ENCODE peak calls at places on chromosomes 5 and 9, in four cellular contexts. R, X, H and I are unnamed samples.

GRCh38 chr5:151191661-151192060 is 32.2 kb downstream of the CCDC69 start:
- DNase-seq in H (no peak), R (no peak), X (no peak), I (no peak)

GRCh38 chr5:54360089-54360488 is 49.7 kb upstream of the ARL15 start:
- DNase-seq in R (no peak), X (no peak), H (no peak), I (no peak)

GRCh38 chr5:1753490-1753889 is 46.1 kb downstream of the MRPL36 start:
- DNase-seq in H (peak; percentile 12), R (no peak), X (no peak), I (no peak)

GRCh38 chr5:139138790-139139189 is 59.4 kb downstream of the SIL1 start:
- DNase-seq in X (no peak), H (peak; percentile 75), R (no peak), I (no peak)

GRCh38 chr5:31911291-31912265 is 262.5 kb downstream of the GOLPH3 start:
- DNase-seq in H (no peak), X (no peak), R (no peak), I (no peak)

GRCh38 chr9:124741681-124742080 is 29.4 kb downstream of the NR6A1 start:
- DNase-seq in R (no peak), X (no peak), H (no peak), I (no peak)

GRCh38 chr9:33140406-33141360 is 26.5 kb downstream of the B4GALT1 start:
- DNase-seq in H (peak; percentile 56), X (no peak), R (no peak), I (no peak)

GRCh38 chr9:133323991-133324703 is 11.8 kb downstream of the SURF6 start:
- DNase-seq in R (no peak), H (peak; percentile 30), X (no peak), I (no peak)

GRCh38 chr5:89211836-89212235 is 328.9 kb upstream of the MEF2C start:
- DNase-seq in R (no peak), X (no peak), H (no peak), I (no peak)

GRCh38 chr5:138138949-138139775 is at the start of gene NME5:
- DNase-seq in H (peak; percentile 72), R (peak; percentile 63), X (peak; percentile 30), I (no peak)

GRCh38 chr5:106873558-106873957 is 797.2 kb downstream of the EFNA5 start:
- DNase-seq in H (no peak), X (no peak), R (peak; percentile 82), I (no peak)

GRCh38 chr5:145791866-145792265 is 43.3 kb downstream of the PRELID2 start:
- DNase-seq in H (no peak), R (no peak), X (no peak), I (no peak)

GRCh38 chr9:14056235-14056930 is 257.6 kb downstream of the NFIB start:
- DNase-seq in R (no peak), H (no peak), X (no peak), I (no peak)

GRCh38 chr9:132670816-132671371 is 630 bp downstream of the GTF3C4 start:
- DNase-seq in R (peak; percentile 24), H (peak; percentile 70), X (no peak), I (no peak)

GRCh38 chr5:51465165-51465564 is 81.9 kb downstream of the ISL1 start:
- DNase-seq in X (no peak), H (no peak), R (no peak), I (no peak)

GRCh38 chr5:68505917-68506860 is 290.6 kb downstream of the PIK3R1 start:
- DNase-seq in R (no peak), H (no peak), X (no peak), I (no peak)

GRCh38 chr9:133306242-133307194 is 29.5 kb downstream of the SURF6 start:
- DNase-seq in H (no peak), R (no peak), X (no peak), I (no peak)

GRCh38 chr5:126519637-126520592 is 75.1 kb downstream of the ALDH7A1 start:
- DNase-seq in R (peak; percentile 29), X (no peak), H (peak; percentile 87), I (peak; percentile 90)

GRCh38 chr5:12284604-12285003 is 380.4 kb upstream of the CTNND2 start:
- DNase-seq in R (no peak), X (no peak), H (no peak), I (no peak)

GRCh38 chr5:78838753-78839152 is 146.4 kb downstream of the ARSB start:
- DNase-seq in H (no peak), R (no peak), X (no peak), I (no peak)

GRCh38 chr5:3056901-3057300 is 305.4 kb upstream of the IRX2 start:
- DNase-seq in X (no peak), R (no peak), H (no peak), I (no peak)

GRCh38 chr5:56405536-56405935 is 172.4 kb upstream of the ANKRD55 start:
- DNase-seq in H (no peak), R (no peak), X (no peak), I (no peak)

GRCh38 chr9:137174722-137175293 is 3.0 kb upstream of the TMEM210 start:
- DNase-seq in H (no peak), X (no peak), R (no peak), I (no peak)

GRCh38 chr5:153895266-153895665 is 143.4 kb downstream of the FAM114A2 start:
- DNase-seq in H (no peak), R (no peak), X (no peak), I (no peak)

GRCh38 chr9:35691325-35691631 is 1.6 kb upstream of the TPM2 start:
- DNase-seq in H (no peak), R (no peak), X (no peak), I (no peak)

GRCh38 chr5:31962321-31962720 is 211.8 kb downstream of the GOLPH3 start:
- DNase-seq in H (no peak), X (no peak), R (no peak), I (no peak)

GRCh38 chr5:177455036-177455660 is 8.5 kb downstream of the PRR7 start:
- DNase-seq in H (peak; percentile 90), X (no peak), R (peak; percentile 93), I (no peak)
- TF ChIP-seq POLR2AphosphoS5 in H (no peak), X (no peak), R (peak; percentile 65), I (no peak)

GRCh38 chr5:77177576-77177975 is 32.9 kb upstream of the PDE8B start:
- DNase-seq in X (no peak), H (no peak), R (no peak), I (no peak)

GRCh38 chr5:77175235-77175634 is 35.2 kb upstream of the PDE8B start:
- DNase-seq in H (no peak), R (no peak), X (no peak), I (no peak)

GRCh38 chr5:77172713-77173328 is 37.7 kb upstream of the PDE8B start:
- DNase-seq in X (no peak), R (no peak), H (no peak), I (peak; percentile 58)

GRCh38 chr5:77176429-77176828 is 34.1 kb upstream of the PDE8B start:
- DNase-seq in R (no peak), X (no peak), H (no peak), I (no peak)

DNA sequence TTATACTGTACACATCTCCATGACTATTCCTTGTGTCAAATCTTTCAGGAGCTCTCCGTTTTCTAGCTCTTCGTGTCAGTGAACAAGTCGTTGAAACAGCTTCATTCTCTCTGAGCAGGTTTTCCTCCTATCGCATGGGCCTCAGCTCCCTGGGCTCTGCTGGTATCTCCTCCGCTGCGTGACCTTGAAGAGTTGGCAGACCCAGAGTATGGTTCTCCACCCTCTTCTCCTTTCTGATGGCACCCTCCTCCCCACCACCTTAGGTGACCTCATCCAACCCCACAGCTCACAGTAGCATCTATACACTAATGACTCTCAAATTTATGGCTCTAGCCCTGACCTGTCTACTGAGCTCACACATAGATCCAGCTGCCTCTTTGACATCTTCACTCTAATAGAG is 36.0 kb upstream of the PDE8B start:
- DNase-seq in X (no peak), H (no peak), R (no peak), I (no peak)
- H3K4me3 ChIP-seq in X (no peak overlapping the region), H (no peak overlapping the region), R (no peak overlapping the region), I (no peak overlapping the region)

DNA sequence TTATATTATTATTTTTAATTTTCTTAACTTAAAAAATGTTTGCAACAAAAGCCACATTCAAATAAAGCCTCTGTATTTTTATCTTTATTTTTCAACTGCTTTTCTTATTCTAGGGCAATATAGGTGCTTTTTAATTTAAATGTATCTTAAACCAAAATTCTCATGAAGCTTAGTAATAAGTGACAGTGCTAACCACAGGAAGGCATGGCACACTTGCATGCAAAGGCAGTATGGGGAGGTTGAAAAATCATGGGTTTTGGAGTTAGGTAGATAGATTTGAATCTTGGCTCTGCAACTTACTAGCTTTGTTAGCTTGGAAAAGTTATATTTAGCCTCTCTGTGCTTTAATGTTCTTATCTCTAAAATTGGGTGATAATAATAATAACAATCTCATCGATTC is 458.0 kb downstream of the DMAC1 start:
- DNase-seq in X (no peak), H (no peak), R (no peak), I (no peak)
- TF ChIP-seq POLR2AphosphoS5 in X (no peak), H (no peak), R (no peak), I (no peak)

DNA sequence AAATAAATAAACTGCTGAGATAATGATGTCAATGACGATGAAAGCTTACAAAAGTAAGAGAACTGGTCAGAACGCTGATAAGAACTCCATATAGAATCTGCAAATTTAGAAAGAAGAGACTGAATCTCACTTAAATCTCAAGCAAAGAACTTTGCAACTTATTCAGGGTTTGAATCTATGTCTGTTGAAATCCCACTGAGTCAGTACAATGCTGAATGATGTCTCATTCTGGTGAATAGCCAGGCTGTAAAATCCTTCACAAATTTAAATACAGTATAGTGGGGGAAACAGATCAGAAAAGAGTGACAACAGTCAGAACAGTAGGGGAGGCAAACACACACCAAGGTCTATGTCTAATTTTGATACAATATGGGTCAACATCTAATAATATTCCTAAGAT is 38.9 kb upstream of the NR3C1 start:
- DNase-seq in H (no peak), R (no peak), X (no peak), I (no peak)
- H3K4me3 ChIP-seq in H (no peak overlapping the region), R (no peak overlapping the region), X (no peak overlapping the region), I (no peak overlapping the region)

GRCh38 chr9:90802534-90802933 is 915 bp downstream of the SYK start:
- DNase-seq in X (no peak), H (no peak), R (no peak), I (no peak)

GRCh38 chr9:90801175-90801506 is 478 bp upstream of the SYK start:
- DNase-seq in H (no peak), R (no peak), X (no peak), I (no peak)

GRCh38 chr9:90803860-90804593 is 2.4 kb downstream of the SYK start:
- DNase-seq in H (no peak), X (no peak), R (no peak), I (no peak)

GRCh38 chr9:90799271-90799860 is 2.3 kb upstream of the SYK start:
- DNase-seq in H (no peak), X (no peak), R (no peak), I (no peak)

DNA sequence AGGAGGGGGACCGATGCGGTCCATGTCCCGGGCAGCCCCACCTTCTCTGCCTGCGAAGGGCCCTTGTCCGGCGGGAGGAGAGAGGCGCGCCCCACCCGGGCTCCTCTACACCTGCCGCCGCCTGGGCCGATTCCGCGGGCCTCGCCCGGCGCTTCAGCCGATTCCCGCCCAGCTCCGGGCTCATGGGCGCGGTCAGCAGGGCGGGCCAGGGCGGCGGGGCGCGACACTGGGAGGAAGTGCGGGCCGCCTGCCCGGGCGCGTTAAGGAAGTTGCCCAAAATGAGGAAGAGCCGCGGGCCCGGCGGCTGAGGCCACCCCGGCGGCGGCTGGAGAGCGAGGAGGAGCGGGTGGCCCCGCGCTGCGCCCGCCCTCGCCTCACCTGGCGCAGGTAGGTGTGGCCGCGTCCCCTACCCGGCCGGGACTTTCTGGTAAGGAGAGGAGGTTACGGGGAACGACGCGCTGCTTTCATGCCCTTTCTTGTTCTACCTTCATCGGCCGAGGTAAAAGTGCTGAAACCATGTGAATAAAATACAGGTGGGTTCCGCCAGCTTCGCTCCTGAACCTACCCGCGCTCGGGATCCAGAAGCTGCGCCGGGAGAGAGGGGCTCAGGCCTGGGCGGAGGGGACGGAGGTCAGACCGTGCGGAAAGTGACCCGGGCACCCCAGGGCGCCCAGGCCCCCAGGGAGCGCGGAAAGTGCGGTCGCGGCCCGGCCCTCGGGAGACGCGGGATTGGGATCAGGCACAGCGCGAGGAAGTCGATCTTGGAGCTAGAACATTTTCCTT is at the start of gene SYK:
- DNase-seq in R (peak; percentile 87), X (no peak), H (peak; percentile 67), I (no peak)
- TF ChIP-seq POLR2AphosphoS5 in R (peak; percentile 85), X (no peak), H (no peak), I (no peak)